ENCODE peak calls at places on chromosomes 12 and 14, in ten cellular contexts. X is mesendoderm, M is mesenteric fat pad, L is occipital lobe, Y is transverse colon, F is astrocyte of the hippocampus, N is Right ventricle myocardium superior, K is SK-MEL-5, V is AG10803, R is HCT116. B is an unnamed sample.

GRCh38 chr12:48021485-48022179 is 17.4 kb upstream of the COL2A1 start:
- DNase-seq in X (peak; percentile 99), M (no peak), L (no peak), Y (peak; percentile 55), F (peak; percentile 10), N (no peak), K (no peak), V (no peak), R (no peak), B (no peak)

GRCh38 chr12:110175201-110175600 is 51.0 kb downstream of the IFT81 start:
- DNase-seq in X (no peak), M (no peak), L (no peak), Y (no peak), F (no peak), N (no peak), K (peak; percentile 27), V (no peak), R (no peak), B (no peak)

GRCh38 chr14:77609902-77610301 is 6.5 kb downstream of the SPTLC2 start:
- DNase-seq in X (no peak), M (no peak), L (no peak), Y (no peak), F (no peak), N (no peak), K (no peak), V (no peak), R (no peak), B (no peak)

GRCh38 chr12:101200824-101201223 is 9.2 kb downstream of the SLC5A8 start:
- DNase-seq in X (no peak), M (no peak), L (no peak), Y (no peak), F (no peak), N (no peak), K (no peak), V (no peak), R (no peak), B (no peak)

GRCh38 chr14:96994999-96995398 is 197.8 kb downstream of the VRK1 start:
- DNase-seq in X (no peak), M (no peak), L (no peak), Y (no peak), F (no peak), N (no peak), K (no peak), V (no peak), R (no peak), B (no peak)

GRCh38 chr14:49594347-49595089 is 4.2 kb upstream of the LRR1 start:
- DNase-seq in X (no peak), M (no peak), L (no peak), Y (peak; percentile 68), F (peak; percentile 67), N (no peak), K (peak; percentile 78), V (no peak), R (no peak), B (peak; percentile 23)

GRCh38 chr14:24426912-24427536 is 2.4 kb downstream of the CBLN3 start:
- DNase-seq in X (peak; percentile 39), M (no peak), L (no peak), Y (peak; percentile 65), F (no peak), N (no peak), K (no peak), V (no peak), R (no peak), B (peak; percentile 98)

GRCh38 chr14:38282941-38283340 is 27.0 kb upstream of the CLEC14A start:
- DNase-seq in X (no peak), M (no peak), L (no peak), Y (no peak), F (no peak), N (no peak), K (no peak), V (no peak), R (no peak), B (no peak)

GRCh38 chr12:54262403-54262925 is 17.5 kb downstream of the CBX5 start:
- DNase-seq in X (peak; percentile 81), M (no peak), L (no peak), Y (no peak), F (peak; percentile 55), N (no peak), K (no peak), V (peak; percentile 58), R (no peak), B (peak; percentile 60)

GRCh38 chr12:42119085-42119633 is 25.5 kb downstream of the GXYLT1 start:
- DNase-seq in X (no peak), M (no peak), L (no peak), Y (no peak), F (peak; percentile 36), N (no peak), K (no peak), V (peak; percentile 84), R (no peak), B (no peak)

GRCh38 chr14:78512021-78512420 is 341.8 kb downstream of the NRXN3 start:
- DNase-seq in X (no peak), M (no peak), L (no peak), Y (no peak), F (no peak), N (no peak), K (no peak), V (no peak), R (no peak), B (no peak)

GRCh38 chr14:28152453-28153044 is 614.0 kb upstream of the FOXG1 start:
- DNase-seq in X (no peak), M (no peak), L (no peak), Y (no peak), F (no peak), N (no peak), K (no peak), V (no peak), R (no peak), B (no peak)

GRCh38 chr12:66335746-66336145 is 33.5 kb downstream of the HELB start:
- DNase-seq in X (no peak), M (no peak), L (no peak), Y (no peak), F (no peak), N (no peak), K (no peak), V (no peak), R (no peak), B (no peak)

GRCh38 chr12:1374296-1374695 is 220.1 kb downstream of the FBXL14 start:
- DNase-seq in X (no peak), M (no peak), L (no peak), Y (no peak), F (no peak), N (no peak), K (no peak), V (no peak), R (no peak), B (no peak)

GRCh38 chr14:68790656-68791077 is 2.2 kb downstream of the ZFP36L1 start:
- DNase-seq in X (peak; percentile 22), M (no peak), L (no peak), Y (no peak), F (peak; percentile 49), N (no peak), K (no peak), V (no peak), R (no peak), B (no peak)

GRCh38 chr14:86934196-86934595 is 1058.8 kb downstream of the GALC start:
- DNase-seq in X (no peak), M (no peak), L (no peak), Y (no peak), F (no peak), N (no peak), K (no peak), V (no peak), R (no peak), B (no peak)

GRCh38 chr14:102571478-102572042 is 20.9 kb upstream of the RCOR1 start:
- DNase-seq in X (no peak), M (no peak), L (no peak), Y (no peak), F (no peak), N (no peak), K (no peak), V (no peak), R (no peak), B (no peak)

GRCh38 chr12:79692249-79692619 is 1.5 kb upstream of the PAWR start:
- DNase-seq in X (no peak), M (no peak), L (no peak), Y (no peak), F (no peak), N (no peak), K (no peak), V (no peak), R (no peak), B (no peak)

GRCh38 chr12:58346032-58346632 is 404.8 kb downstream of the ATP23 start:
- DNase-seq in X (peak; percentile 43), M (no peak), L (no peak), Y (no peak), F (peak; percentile 73), N (no peak), K (peak; percentile 59), V (peak; percentile 62), R (peak; percentile 12), B (peak; percentile 41)

GRCh38 chr14:68571928-68572525 is 220.8 kb downstream of the ZFP36L1 start:
- DNase-seq in X (no peak), M (peak; percentile 45), L (no peak), Y (no peak), F (no peak), N (no peak), K (no peak), V (no peak), R (no peak), B (no peak)

GRCh38 chr14:77523109-77523508 is 24.5 kb upstream of the ISM2 start:
- DNase-seq in X (no peak), M (no peak), L (no peak), Y (no peak), F (no peak), N (no peak), K (no peak), V (no peak), R (no peak), B (no peak)

GRCh38 chr12:96236221-96236822 is 42.1 kb downstream of the ELK3 start:
- DNase-seq in X (no peak), M (peak; percentile 87), L (no peak), Y (peak; percentile 25), F (peak; percentile 84), N (peak; percentile 76), K (no peak), V (peak; percentile 90), R (no peak), B (peak; percentile 36)

GRCh38 chr14:70013269-70013873 is 134.2 kb downstream of the SMOC1 start:
- DNase-seq in X (peak; percentile 67), M (no peak), L (no peak), Y (peak; percentile 52), F (no peak), N (no peak), K (peak; percentile 68), V (no peak), R (peak; percentile 23), B (peak; percentile 3)

GRCh38 chr12:108826115-108826806 is 31.1 kb downstream of the SSH1 start:
- DNase-seq in X (peak; percentile 51), M (no peak), L (no peak), Y (peak; percentile 32), F (peak; percentile 92), N (peak; percentile 76), K (peak; percentile 98), V (peak; percentile 98), R (no peak), B (peak; percentile 82)

GRCh38 chr12:124026755-124027745 is 54.0 kb downstream of the ZNF664 start:
- DNase-seq in X (no peak), M (peak; percentile 75), L (peak; percentile 37), Y (no peak), F (no peak), N (no peak), K (no peak), V (peak; percentile 42), R (no peak), B (no peak)

GRCh38 chr14:105316968-105317498 is 2.5 kb downstream of the PACS2 start:
- DNase-seq in X (no peak), M (no peak), L (no peak), Y (no peak), F (no peak), N (no peak), K (no peak), V (peak; percentile 40), R (no peak), B (peak; percentile 43)

GRCh38 chr12:70724444-70724843 is 87.2 kb upstream of the PTPRB start:
- DNase-seq in X (peak; percentile 75), M (no peak), L (no peak), Y (no peak), F (no peak), N (no peak), K (peak; percentile 59), V (peak; percentile 9), R (peak; percentile 35), B (no peak)

GRCh38 chr12:113461666-113462065 is 10.0 kb downstream of the LHX5 start:
- DNase-seq in X (peak; percentile 75), M (no peak), L (no peak), Y (no peak), F (no peak), N (no peak), K (peak; percentile 71), V (peak; percentile 25), R (peak; percentile 29), B (no peak)

B was measured in G401.